ENCODE peak calls at places on chromosomes 13 and 19, in ten cellular contexts. S, H, E, X, Q, K, G, J, Z and N are unnamed samples.
A peak's percentile ranks its signal among the peaks of the same experiment; 100 is the strongest.

GRCh38 chr19:50332264-50333038 is 3.3 kb upstream of the KCNC3 start:
- DNase-seq in S (no peak), H (no peak), E (peak; percentile 53), X (no peak), Q (no peak), K (peak; percentile 77), G (no peak), J (no peak), Z (no peak), N (no peak)

GRCh38 chr19:45613926-45614725 is 12.1 kb upstream of the GPR4 start:
- DNase-seq in S (no peak), H (peak; percentile 58), E (no peak), X (peak; percentile 74), Q (no peak), K (no peak), G (peak; percentile 88), J (no peak), Z (peak; percentile 91), N (no peak)

GRCh38 chr13:32902898-32903297 is 113.3 kb upstream of the KL start:
- DNase-seq in S (no peak), H (peak; percentile 21), E (no peak), X (no peak), Q (peak; percentile 81), K (peak; percentile 18), G (no peak), J (peak; percentile 85), Z (peak; percentile 56), N (no peak)

GRCh38 chr19:47021536-47022139 is 2.0 kb downstream of the NPAS1 start:
- DNase-seq in S (peak; percentile 87), H (no peak), E (no peak), X (no peak), Q (no peak), K (peak; percentile 69), G (no peak), J (no peak), Z (no peak), N (no peak)

GRCh38 chr19:18020212-18021067 is 12.5 kb downstream of the ARRDC2 start:
- DNase-seq in S (peak; percentile 95), H (peak; percentile 75), E (no peak), X (no peak), Q (peak; percentile 94), K (no peak), G (no peak), J (peak; percentile 96), Z (peak; percentile 52), N (no peak)

GRCh38 chr19:14002571-14003278 is 3.4 kb downstream of the RFX1 start:
- DNase-seq in S (no peak), H (no peak), E (no peak), X (no peak), Q (no peak), K (no peak), G (no peak), J (peak; percentile 9), Z (no peak), N (no peak)

GRCh38 chr19:6773323-6773931 is 919 bp downstream of the VAV1 start:
- DNase-seq in S (peak; percentile 52), H (peak; percentile 32), E (no peak), X (no peak), Q (peak; percentile 31), K (no peak), G (peak; percentile 79), J (peak; percentile 41), Z (no peak), N (peak; percentile 60)

GRCh38 chr19:28012361-28012760 is 1200.6 kb downstream of the UQCRFS1 start:
- DNase-seq in S (no peak), H (no peak), E (peak; percentile 13), X (no peak), Q (no peak), K (peak; percentile 53), G (peak; percentile 4), J (no peak), Z (no peak), N (no peak)

GRCh38 chr13:75437582-75438318 is 44.2 kb downstream of the TBC1D4 start:
- DNase-seq in S (no peak), H (no peak), E (peak; percentile 71), X (no peak), Q (no peak), K (peak; percentile 18), G (no peak), J (no peak), Z (peak; percentile 43), N (no peak)

GRCh38 chr13:34017231-34017630 is 199.3 kb downstream of the RFC3 start:
- DNase-seq in S (no peak), H (no peak), E (no peak), X (no peak), Q (no peak), K (no peak), G (no peak), J (no peak), Z (no peak), N (no peak)

GRCh38 chr19:44597131-44597491 is 16.3 kb upstream of the IGSF23 start:
- DNase-seq in S (no peak), H (no peak), E (no peak), X (no peak), Q (no peak), K (no peak), G (no peak), J (no peak), Z (no peak), N (no peak)

GRCh38 chr13:48891586-48891985 is 84.1 kb upstream of the FNDC3A start:
- DNase-seq in S (no peak), H (peak; percentile 51), E (no peak), X (peak; percentile 45), Q (no peak), K (no peak), G (peak; percentile 50), J (no peak), Z (peak; percentile 65), N (no peak)

GRCh38 chr19:3253270-3253669 is 28.8 kb downstream of the CELF5 start:
- DNase-seq in S (no peak), H (no peak), E (no peak), X (no peak), Q (no peak), K (no peak), G (peak; percentile 38), J (no peak), Z (no peak), N (no peak)

GRCh38 chr13:107680115-107680514 is 535.2 kb downstream of the LIG4 start:
- DNase-seq in S (no peak), H (no peak), E (no peak), X (no peak), Q (no peak), K (no peak), G (no peak), J (no peak), Z (no peak), N (no peak)

GRCh38 chr13:36163809-36164308 is 32.7 kb upstream of the DCLK1 start:
- DNase-seq in S (no peak), H (no peak), E (peak; percentile 57), X (no peak), Q (peak; percentile 64), K (no peak), G (no peak), J (peak; percentile 66), Z (peak; percentile 87), N (no peak)

GRCh38 chr13:44867825-44868224 is 121.4 kb downstream of the NUFIP1 start:
- DNase-seq in S (no peak), H (no peak), E (no peak), X (no peak), Q (no peak), K (no peak), G (no peak), J (no peak), Z (peak; percentile 34), N (no peak)

GRCh38 chr13:38952827-38953226 is 37.8 kb downstream of the STOML3 start:
- DNase-seq in S (no peak), H (no peak), E (no peak), X (no peak), Q (no peak), K (no peak), G (no peak), J (no peak), Z (no peak), N (no peak)

GRCh38 chr13:29924951-29925350 is 74.5 kb upstream of the UBL3 start:
- DNase-seq in S (no peak), H (no peak), E (no peak), X (no peak), Q (no peak), K (no peak), G (no peak), J (no peak), Z (peak; percentile 3), N (no peak)

GRCh38 chr13:46010148-46010547 is 42.4 kb downstream of the ZC3H13 start:
- DNase-seq in S (no peak), H (no peak), E (no peak), X (no peak), Q (no peak), K (peak; percentile 40), G (peak; percentile 29), J (no peak), Z (peak; percentile 8), N (no peak)
- TF ChIP-seq CTCF in S (no peak), H (no peak), E (peak; percentile 30), X (peak; percentile 9), Q (no peak), K (peak; percentile 64), G (peak; percentile 21), J (peak; percentile 26), Z (peak; percentile 36), N (no peak)

DNA sequence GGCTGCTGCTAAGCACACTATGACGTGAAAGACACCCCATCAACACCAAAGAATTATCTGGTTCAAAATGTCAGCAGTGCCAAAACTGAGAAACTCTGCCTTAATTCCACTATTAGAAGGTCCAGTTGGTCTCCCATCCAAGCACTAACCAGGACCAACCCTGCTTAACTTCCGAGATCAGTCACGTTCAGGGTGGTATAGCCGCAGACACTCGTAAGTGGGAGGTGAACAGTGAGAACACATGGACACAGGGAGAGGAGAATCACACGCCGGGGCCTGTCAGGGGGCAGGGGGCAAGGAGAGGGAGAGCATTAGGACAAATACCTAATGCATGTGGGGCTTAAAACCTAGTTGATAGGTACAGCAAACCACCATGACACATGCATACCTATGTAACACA is 83.4 kb downstream of the C13orf42 start:
- DNase-seq in S (no peak), H (no peak), E (no peak), X (no peak), Q (no peak), K (no peak), G (no peak), J (no peak), Z (no peak), N (no peak)
- TF ChIP-seq CTCF in S (no peak), H (no peak), E (no peak), X (no peak), Q (no peak), K (no peak), G (no peak), J (no peak), Z (no peak), N (no peak)

DNA sequence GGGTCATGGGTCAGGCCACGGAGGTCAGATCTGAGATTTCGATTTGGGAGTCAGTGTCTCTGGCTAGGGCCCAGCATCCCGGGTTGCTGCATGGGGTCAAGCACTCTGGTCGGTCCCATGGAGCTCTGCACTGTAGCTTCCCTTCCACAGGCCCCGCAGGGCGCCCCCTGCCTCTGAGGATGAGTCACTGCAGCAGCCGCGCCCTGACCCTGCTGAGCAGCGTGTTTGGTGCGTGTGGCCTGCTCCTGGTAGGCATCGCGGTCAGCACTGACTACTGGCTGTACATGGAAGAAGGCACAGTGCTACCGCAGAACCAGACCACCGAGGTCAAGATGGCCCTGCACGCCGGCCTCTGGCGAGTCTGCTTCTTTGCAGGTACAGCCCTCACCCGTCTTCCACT is 3.6 kb downstream of the CACNG7 start:
- DNase-seq in S (no peak), H (no peak), E (no peak), X (no peak), Q (no peak), K (peak; percentile 51), G (peak; percentile 28), J (no peak), Z (no peak), N (no peak)
- TF ChIP-seq CTCF in S (no peak), H (no peak), E (peak; percentile 32), X (peak; percentile 4), Q (no peak), K (peak; percentile 65), G (peak; percentile 43), J (peak; percentile 11), Z (peak; percentile 30), N (no peak)

GRCh38 chr19:53076984-53077383 is 26.2 kb downstream of the ZNF160 start:
- DNase-seq in S (no peak), H (peak; percentile 53), E (peak; percentile 81), X (no peak), Q (no peak), K (peak; percentile 85), G (peak; percentile 53), J (peak; percentile 63), Z (peak; percentile 61), N (no peak)
- TF ChIP-seq CTCF in S (peak; percentile 35), H (peak; percentile 59), E (peak; percentile 87), X (peak; percentile 32), Q (peak; percentile 26), K (peak; percentile 85), G (peak; percentile 46), J (peak; percentile 84), Z (peak; percentile 64), N (no peak)